ENCODE peak calls at places on chromosomes 3 and 15, in five cellular contexts. O is Calu3, H is HS-27A, G is A549, S is cardiac fibroblast. J is an unnamed sample.

GRCh38 chr3:128804017-128804816 is 75.2 kb upstream of the ACAD9 start:
- DNase-seq in O (no peak), H (no peak), G (no peak), S (peak), J (peak)

GRCh38 chr3:16697437-16698258 is 92.4 kb upstream of the DAZL start:
- DNase-seq in O (no peak), H (no peak), G (no peak), S (peak), J (no peak)

GRCh38 chr3:72318504-72319201 is 529.6 kb downstream of the SHQ1 start:
- DNase-seq in O (no peak), H (no peak), G (no peak), S (peak), J (no peak)

GRCh38 chr15:93479679-93480078 is 390.7 kb upstream of the RGMA start:
- DNase-seq in O (no peak), H (no peak), G (no peak), S (no peak), J (no peak)

GRCh38 chr15:22257668-22258401 is 177.5 kb downstream of the OR4M2 start:
- DNase-seq in O (no peak), H (no peak), G (no peak), S (no peak), J (no peak)

GRCh38 chr3:139480585-139480984 is 4.3 kb upstream of the RBP2 start:
- DNase-seq in O (no peak), H (no peak), G (no peak), S (no peak), J (no peak)

GRCh38 chr3:193028283-193028682 is 110.6 kb upstream of the MB21D2 start:
- DNase-seq in O (no peak), H (no peak), G (no peak), S (no peak), J (no peak)

GRCh38 chr3:187996609-187997008 is 157.3 kb upstream of the LPP start:
- DNase-seq in O (no peak), H (no peak), G (no peak), S (no peak), J (no peak)

GRCh38 chr3:18643290-18643689 is 218.2 kb upstream of the SATB1 start:
- DNase-seq in O (no peak), H (no peak), G (no peak), S (no peak), J (no peak)

GRCh38 chr15:57401546-57401945 is 25.2 kb downstream of the CGNL1 start:
- DNase-seq in O (no peak), H (no peak), G (no peak), S (no peak), J (no peak)

GRCh38 chr15:96559087-96559486 is 228.6 kb downstream of the NR2F2 start:
- DNase-seq in O (no peak), H (no peak), G (no peak), S (no peak), J (no peak)

GRCh38 chr3:32492684-32493436 is 9.8 kb downstream of the CMTM6 start:
- DNase-seq in O (no peak), H (no peak), G (no peak), S (peak), J (no peak)

GRCh38 chr15:50633653-50634052 is 52.9 kb downstream of the TRPM7 start:
- DNase-seq in O (no peak), H (no peak), G (no peak), S (peak), J (peak)

GRCh38 chr3:120791958-120792357 is 49.4 kb downstream of the GTF2E1 start:
- DNase-seq in O (no peak), H (no peak), G (no peak), S (peak), J (peak)

GRCh38 chr15:41520636-41521035 is 7.0 kb upstream of the LTK start:
- DNase-seq in O (no peak), H (no peak), G (no peak), S (no peak), J (no peak)

GRCh38 chr15:20645956-20646355 is 104.4 kb upstream of the GOLGA6L6 start:
- DNase-seq in O (no peak), H (no peak), G (peak), S (no peak), J (no peak)

GRCh38 chr15:28106294-28107110 is 7.4 kb upstream of the OCA2 start:
- DNase-seq in O (no peak), H (no peak), G (peak), S (no peak), J (no peak)

GRCh38 chr3:18946524-18946923 is 201.8 kb upstream of the KCNH8 start:
- DNase-seq in O (no peak), H (no peak), G (peak), S (no peak), J (no peak)

GRCh38 chr3:152511904-152512303 is 243.2 kb downstream of the MBNL1 start:
- DNase-seq in O (no peak), H (no peak), G (no peak), S (no peak), J (no peak)